ENCODE peak calls at places on chromosomes 13 and 19, in six cellular contexts. D, Z, A, K, L and I are unnamed samples. For H3K4me1, the result is how much of the 10 kb centered on the place peaks cover.

GRCh38 chr19:8113017-8113416 is 36.4 kb downstream of the FBN3 start:
- DNase-seq in D (no peak), Z (no peak), A (no peak), K (no peak), L (no peak), I (no peak)

GRCh38 chr19:3979674-3980352 is 5.5 kb downstream of the EEF2 start:
- DNase-seq in D (no peak), Z (no peak), A (no peak), K (no peak), L (no peak), I (no peak)

GRCh38 chr19:2332341-2333026 is 4.0 kb downstream of the SPPL2B start:
- DNase-seq in D (peak), Z (no peak), A (no peak), K (no peak), L (no peak), I (peak)

GRCh38 chr19:42606660-42607351 is 12.1 kb upstream of the CEACAM8 start:
- DNase-seq in D (peak), Z (no peak), A (peak), K (no peak), L (no peak), I (peak)

GRCh38 chr13:99894835-99895427 is 76.6 kb downstream of the ZIC5 start:
- DNase-seq in D (peak), Z (no peak), A (no peak), K (no peak), L (no peak), I (no peak)

GRCh38 chr19:12794196-12794921 is 3.1 kb downstream of the JUNB start:
- DNase-seq in D (no peak), Z (no peak), A (peak), K (no peak), L (peak), I (no peak)

GRCh38 chr13:85549819-85550218 is 249.4 kb downstream of the SLITRK6 start:
- DNase-seq in D (no peak), Z (no peak), A (no peak), K (no peak), L (no peak), I (no peak)

GRCh38 chr13:47480121-47480520 is 521.0 kb downstream of the SUCLA2 start:
- DNase-seq in D (no peak), Z (no peak), A (no peak), K (no peak), L (no peak), I (no peak)

GRCh38 chr13:113655358-113656014 is 2.5 kb downstream of the ATP4B start:
- DNase-seq in D (no peak), Z (peak), A (no peak), K (no peak), L (no peak), I (peak)

GRCh38 chr13:77696006-77696862 is 1.3 kb upstream of the SLAIN1 start:
- DNase-seq in D (no peak), Z (no peak), A (no peak), K (no peak), L (no peak), I (no peak)

GRCh38 chr13:36074659-36075058 is 56.5 kb downstream of the DCLK1 start:
- DNase-seq in D (no peak), Z (no peak), A (no peak), K (no peak), L (no peak), I (no peak)

GRCh38 chr13:43792456-43792855 is 5.7 kb upstream of the ENOX1 start:
- DNase-seq in D (no peak), Z (no peak), A (no peak), K (no peak), L (no peak), I (no peak)

GRCh38 chr19:44746946-44747738 is 1.4 kb upstream of the BCL3 start:
- DNase-seq in D (peak), Z (peak), A (peak), K (peak), L (peak), I (peak)

GRCh38 chr19:751501-752341 is 809 bp downstream of the MISP start:
- DNase-seq in D (peak), Z (no peak), A (peak), K (no peak), L (peak), I (peak)

GRCh38 chr13:113883314-113883811 is 19.5 kb upstream of the GAS6 start:
- DNase-seq in D (no peak), Z (no peak), A (no peak), K (no peak), L (peak), I (no peak)

GRCh38 chr19:1272423-1273262 is 2.7 kb upstream of the FAM174C start:
- DNase-seq in D (no peak), Z (no peak), A (no peak), K (no peak), L (no peak), I (no peak)

GRCh38 chr19:33514885-33515485 is 6.6 kb downstream of the PEPD start:
- DNase-seq in D (peak), Z (no peak), A (no peak), K (peak), L (peak), I (peak)

GRCh38 chr13:52695856-52696255 is 43.2 kb downstream of the SUGT1 start:
- DNase-seq in D (no peak), Z (no peak), A (no peak), K (no peak), L (no peak), I (no peak)

GRCh38 chr13:60150538-60150937 is 13.2 kb downstream of the DIAPH3 start:
- DNase-seq in D (no peak), Z (no peak), A (no peak), K (no peak), L (no peak), I (no peak)

GRCh38 chr13:81602236-81602635 is 1261.3 kb upstream of the SPRY2 start:
- DNase-seq in D (no peak), Z (no peak), A (no peak), K (no peak), L (no peak), I (no peak)

GRCh38 chr13:44396963-44397580 is 23.4 kb downstream of the SERP2 start:
- DNase-seq in D (no peak), Z (peak), A (no peak), K (no peak), L (no peak), I (no peak)

GRCh38 chr13:112917056-112917664 is 51.9 kb upstream of the MCF2L start:
- DNase-seq in D (no peak), Z (no peak), A (no peak), K (no peak), L (no peak), I (no peak)

GRCh38 chr13:79749985-79750551 is 269.1 kb downstream of the NDFIP2 start:
- DNase-seq in D (peak), Z (peak), A (peak), K (peak), L (peak), I (peak)

GRCh38 chr19:6238256-6238642 is 41.5 kb downstream of the MLLT1 start:
- DNase-seq in D (no peak), Z (no peak), A (no peak), K (no peak), L (no peak), I (no peak)

GRCh38 chr13:71864981-71865857 is 1.8 kb downstream of the DACH1 start:
- DNase-seq in D (peak), Z (peak), A (no peak), K (no peak), L (peak), I (no peak)

GRCh38 chr19:30669329-30670010 is 297.3 kb downstream of the ZNF536 start:
- DNase-seq in D (peak), Z (peak), A (peak), K (peak), L (peak), I (peak)

GRCh38 chr13:32645854-32646253 is 59.6 kb downstream of the PDS5B start:
- DNase-seq in D (no peak), Z (no peak), A (no peak), K (no peak), L (no peak), I (no peak)

GRCh38 chr13:26011996-26012688 is 39.7 kb downstream of the SHISA2 start:
- DNase-seq in D (no peak), Z (no peak), A (no peak), K (no peak), L (no peak), I (no peak)

GRCh38 chr13:26508885-26509284 is 48.6 kb upstream of the WASF3 start:
- DNase-seq in D (peak), Z (peak), A (peak), K (peak), L (peak), I (peak)

GRCh38 chr19:29667390-29667783 is 2.1 kb downstream of the PLEKHF1 start:
- DNase-seq in D (no peak), Z (no peak), A (no peak), K (no peak), L (no peak), I (no peak)

GRCh38 chr13:75076476-75076875 is 405.5 kb downstream of the TBC1D4 start:
- DNase-seq in D (no peak), Z (no peak), A (no peak), K (no peak), L (no peak), I (no peak)

DNA sequence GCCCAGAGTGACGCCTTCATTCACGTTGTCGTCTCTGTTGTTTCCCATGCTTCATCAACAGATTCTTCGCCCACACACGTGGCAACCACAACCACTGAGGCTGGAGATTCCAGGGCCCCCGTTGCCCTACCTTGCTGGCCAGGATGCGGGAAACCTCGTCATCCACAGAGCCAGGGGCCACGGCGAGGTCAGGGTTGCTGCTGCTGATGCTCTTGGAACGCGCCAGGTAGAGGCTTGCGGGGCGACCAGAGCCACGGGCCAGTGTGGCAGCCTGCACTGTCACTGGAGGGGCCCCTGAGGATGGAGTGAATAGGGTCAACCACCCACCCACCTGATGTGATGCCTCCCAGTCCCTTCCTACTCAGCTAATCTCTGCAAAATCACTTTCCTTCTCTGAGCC is 6.3 kb upstream of the ANGPTL8 start:
- DNase-seq in D (no peak), Z (no peak), A (no peak), K (no peak), L (no peak), I (no peak)
- H3K4me1 ChIP-seq in D (under half), Z (under half), A (under half), K (under half), L (under half), I (under half)

GRCh38 chr19:40798997-40799557 is at the start of gene EGLN2:
- DNase-seq in D (no peak), Z (no peak), A (no peak), K (no peak), L (no peak), I (no peak)

GRCh38 chr19:40799558-40800338 is 757 bp downstream of the EGLN2 start:
- DNase-seq in D (no peak), Z (peak), A (no peak), K (no peak), L (peak), I (no peak)

GRCh38 chr19:40797963-40798222 is 1.1 kb upstream of the EGLN2 start:
- DNase-seq in D (no peak), Z (no peak), A (no peak), K (no peak), L (no peak), I (no peak)

GRCh38 chr19:40797166-40797962 is 1.6 kb upstream of the EGLN2 start:
- DNase-seq in D (no peak), Z (peak), A (no peak), K (no peak), L (no peak), I (no peak)

GRCh38 chr19:40798223-40798996 is 581 bp upstream of the EGLN2 start:
- DNase-seq in D (peak), Z (peak), A (peak), K (peak), L (peak), I (peak)
- TF ChIP-seq POLR2A in D (peak), Z (peak), A (peak), K (peak), L (peak), I (peak)

GRCh38 chr13:110390572-110390971 is 83.5 kb downstream of the COL4A2 start:
- DNase-seq in D (no peak), Z (peak), A (no peak), K (no peak), L (no peak), I (no peak)

GRCh38 chr13:110392510-110393233 is 85.6 kb downstream of the COL4A2 start:
- DNase-seq in D (no peak), Z (peak), A (no peak), K (no peak), L (no peak), I (no peak)

GRCh38 chr13:110387451-110388140 is 80.5 kb downstream of the COL4A2 start:
- DNase-seq in D (peak), Z (peak), A (no peak), K (no peak), L (no peak), I (no peak)

GRCh38 chr13:110391273-110391672 is 84.2 kb downstream of the COL4A2 start:
- DNase-seq in D (no peak), Z (peak), A (no peak), K (no peak), L (no peak), I (no peak)

DNA sequence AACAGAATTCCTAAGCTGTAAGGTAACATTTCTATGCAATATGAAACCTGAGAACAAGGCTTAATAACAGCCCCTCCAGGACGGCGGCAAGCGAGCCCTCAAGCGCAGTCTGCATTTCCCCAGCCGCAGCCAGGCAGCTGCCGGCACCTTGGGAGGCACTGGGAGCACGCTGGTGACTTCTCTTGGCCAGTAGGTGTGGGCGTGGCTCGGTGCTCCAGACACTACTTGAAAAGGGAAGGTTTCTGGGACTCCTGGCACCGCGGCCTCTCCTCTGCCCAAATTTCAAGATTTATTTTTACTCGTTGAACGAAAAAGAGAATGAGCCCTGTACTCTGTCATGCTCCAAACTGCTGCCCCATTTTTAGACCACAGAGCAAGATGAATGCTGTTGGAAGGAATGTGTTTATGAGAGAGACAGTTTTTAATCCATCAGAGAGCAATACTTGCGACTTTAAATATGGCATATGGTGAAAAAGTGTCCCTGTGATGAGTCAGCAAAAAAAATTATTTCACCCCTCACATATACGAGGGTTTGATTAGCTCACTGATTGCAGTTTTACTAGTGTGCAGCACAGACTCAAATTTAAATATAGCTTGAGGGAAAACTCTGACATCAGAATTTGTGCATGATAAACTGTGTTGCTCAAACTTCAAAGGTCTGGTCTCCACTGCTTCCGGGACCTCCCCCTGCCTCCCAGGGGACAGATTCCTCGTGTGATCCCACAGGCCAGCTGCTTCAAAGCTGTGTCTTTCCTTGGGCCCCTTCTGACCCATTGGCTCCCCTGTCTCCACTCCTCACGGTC is 81.3 kb downstream of the COL4A2 start:
- DNase-seq in D (peak), Z (peak), A (no peak), K (no peak), L (no peak), I (no peak)
- H3K27ac ChIP-seq in D (peak), Z (peak), A (no peak), K (peak), L (peak), I (peak)

GRCh38 chr13:30119476-30119875 is 187.9 kb downstream of the KATNAL1 start:
- DNase-seq in D (peak), Z (peak), A (no peak), K (no peak), L (no peak), I (no peak)

GRCh38 chr13:30123575-30123974 is 183.8 kb downstream of the KATNAL1 start:
- DNase-seq in D (no peak), Z (no peak), A (no peak), K (no peak), L (no peak), I (no peak)

GRCh38 chr13:30121666-30122065 is 185.7 kb downstream of the KATNAL1 start:
- DNase-seq in D (no peak), Z (no peak), A (no peak), K (no peak), L (no peak), I (no peak)

GRCh38 chr13:30120133-30120822 is 187.1 kb downstream of the KATNAL1 start:
- DNase-seq in D (no peak), Z (no peak), A (no peak), K (no peak), L (no peak), I (no peak)

DNA sequence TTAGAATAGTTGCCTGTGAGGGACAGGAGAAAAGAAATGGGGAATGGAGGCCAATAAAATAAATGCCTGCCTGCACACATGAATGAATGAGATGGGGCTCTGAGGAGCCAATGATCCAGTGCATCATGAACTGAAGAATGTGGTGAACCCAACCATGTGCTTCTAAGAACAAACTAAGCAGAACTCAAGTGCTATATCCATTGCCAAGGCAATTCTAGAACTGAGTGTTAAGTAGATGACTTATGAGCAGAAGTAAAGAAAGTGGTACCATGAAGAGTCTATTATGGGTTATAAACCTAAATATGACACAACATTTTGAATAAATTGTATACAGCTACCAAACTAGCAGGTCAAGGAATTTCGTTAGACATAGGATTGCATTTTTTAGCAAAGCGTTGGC is 186.1 kb downstream of the KATNAL1 start:
- DNase-seq in D (no peak), Z (no peak), A (no peak), K (no peak), L (no peak), I (no peak)
- H3K4me1 ChIP-seq in D (under half), Z (under half), A (under half), K (under half), L (under half), I (under half)

GRCh38 chr13:50412046-50412617 is 396.9 kb downstream of the KCNRG start:
- DNase-seq in D (no peak), Z (no peak), A (no peak), K (no peak), L (no peak), I (no peak)
- TF ChIP-seq POLR2A in D (no peak), Z (no peak), A (no peak), K (no peak), L (no peak), I (no peak)

GRCh38 chr13:88565566-88565965 is 894.4 kb downstream of the SLITRK5 start:
- DNase-seq in D (no peak), Z (no peak), A (no peak), K (no peak), L (no peak), I (no peak)
- H3K27ac ChIP-seq in D (no peak), Z (no peak), A (no peak), K (no peak), L (no peak), I (no peak)

GRCh38 chr19:39940221-39940833 is 5.9 kb upstream of the FCGBP start:
- DNase-seq in D (no peak), Z (no peak), A (no peak), K (no peak), L (no peak), I (no peak)
- H3K4me1 ChIP-seq in D (under half), Z (under half), A (half or more), K (under half), L (under half), I (half or more)